ENCODE peak calls at places on chromosomes 6 and 20, in four cellular contexts. One of them, this sample, is unnamed.

GRCh38 chr6:159766923-159767322 is 5.1 kb downstream of the ACAT2 start:
- DNase-seq in K562: no peak
- DNase-seq in GM23338: no peak
- DNase-seq in HCT116: no peak
- DNase-seq in this sample: no peak

GRCh38 chr20:32574296-32575226 is 10.6 kb downstream of the NOL4L start:
- DNase-seq in K562: peak; percentile 79
- DNase-seq in GM23338: peak; percentile 59
- DNase-seq in HCT116: no peak
- DNase-seq in this sample: peak; percentile 57

GRCh38 chr6:169985121-169986015 is 233.9 kb downstream of the ERMARD start:
- DNase-seq in K562: no peak
- DNase-seq in GM23338: no peak
- DNase-seq in HCT116: no peak
- DNase-seq in this sample: no peak

GRCh38 chr6:138007014-138007472 is 100.2 kb downstream of the PERP start:
- DNase-seq in K562: peak; percentile 66
- DNase-seq in GM23338: peak; percentile 85
- DNase-seq in HCT116: peak; percentile 45
- DNase-seq in this sample: peak; percentile 32

GRCh38 chr6:155628315-155628714 is 172.7 kb upstream of the NOX3 start:
- DNase-seq in K562: no peak
- DNase-seq in GM23338: no peak
- DNase-seq in HCT116: no peak
- DNase-seq in this sample: no peak

GRCh38 chr20:8903655-8904605 is 165.0 kb upstream of the PLCB4 start:
- DNase-seq in K562: no peak
- DNase-seq in GM23338: no peak
- DNase-seq in HCT116: no peak
- DNase-seq in this sample: no peak

GRCh38 chr6:3683331-3683730 is 68.2 kb downstream of the PXDC1 start:
- DNase-seq in K562: no peak
- DNase-seq in GM23338: no peak
- DNase-seq in HCT116: no peak
- DNase-seq in this sample: no peak

GRCh38 chr20:23120261-23120660 is 34.1 kb upstream of the CD93 start:
- DNase-seq in K562: no peak
- DNase-seq in GM23338: no peak
- DNase-seq in HCT116: no peak
- DNase-seq in this sample: no peak

GRCh38 chr6:654136-654535 is 2.8 kb downstream of the HUS1B start:
- DNase-seq in K562: no peak
- DNase-seq in GM23338: no peak
- DNase-seq in HCT116: no peak
- DNase-seq in this sample: no peak

GRCh38 chr20:51612896-51613295 is 70.4 kb upstream of the NFATC2 start:
- DNase-seq in K562: no peak
- DNase-seq in GM23338: no peak
- DNase-seq in HCT116: no peak
- DNase-seq in this sample: no peak

GRCh38 chr20:10597637-10598036 is 76.2 kb downstream of the JAG1 start:
- DNase-seq in K562: no peak
- DNase-seq in GM23338: no peak
- DNase-seq in HCT116: no peak
- DNase-seq in this sample: no peak

GRCh38 chr20:46315311-46315710 is 7.0 kb upstream of the CDH22 start:
- DNase-seq in K562: no peak
- DNase-seq in GM23338: no peak
- DNase-seq in HCT116: no peak
- DNase-seq in this sample: no peak
- H3K27me3 ChIP-seq in K562: peaks cover 37% of the 10 kb centered on the region
- H3K27me3 ChIP-seq in GM23338: peaks cover 50% of the 10 kb centered on the region
- H3K27me3 ChIP-seq in HCT116: peaks cover 16% of the 10 kb centered on the region
- H3K27me3 ChIP-seq in this sample: peaks cover 46% of the 10 kb centered on the region

DNA sequence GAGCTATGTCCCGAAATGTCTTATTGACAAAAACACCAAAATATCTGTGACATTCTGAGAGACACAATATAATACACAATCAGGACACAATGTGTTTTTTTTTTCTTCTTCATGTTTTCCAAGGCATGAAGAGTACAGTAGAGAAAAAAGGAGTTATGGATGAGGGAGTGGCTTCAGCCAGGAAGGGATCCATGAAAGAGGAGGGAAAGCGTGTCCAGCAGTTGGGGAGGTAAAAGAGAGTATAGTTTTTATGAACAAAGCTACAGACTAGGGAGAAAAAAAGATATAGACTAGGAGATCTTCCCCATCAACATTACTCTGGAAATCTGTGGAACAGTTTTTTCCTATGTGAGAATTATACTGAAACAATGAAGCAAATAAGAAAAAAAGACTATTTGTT is 38.9 kb upstream of the PRIM2 start:
- DNase-seq in K562: no peak
- DNase-seq in GM23338: no peak
- DNase-seq in HCT116: no peak
- DNase-seq in this sample: no peak
- TF ChIP-seq CTCF in K562: no peak
- TF ChIP-seq CTCF in GM23338: no peak
- TF ChIP-seq CTCF in HCT116: no peak
- TF ChIP-seq CTCF in this sample: no peak

GRCh38 chr6:29629571-29629970 is 3.4 kb downstream of the GABBR1 start:
- DNase-seq in K562: no peak
- DNase-seq in GM23338: no peak
- DNase-seq in HCT116: no peak
- DNase-seq in this sample: no peak

GRCh38 chr6:29633532-29633901 is 534 bp upstream of the GABBR1 start:
- DNase-seq in K562: no peak
- DNase-seq in GM23338: no peak
- DNase-seq in HCT116: no peak
- DNase-seq in this sample: no peak

GRCh38 chr6:29632789-29633531 is at the start of gene GABBR1:
- DNase-seq in K562: peak; percentile 99
- DNase-seq in GM23338: peak; percentile 95
- DNase-seq in HCT116: peak; percentile 41
- DNase-seq in this sample: peak; percentile 14

GRCh38 chr6:29631209-29631810 is 1.7 kb downstream of the GABBR1 start:
- DNase-seq in K562: peak; percentile 64
- DNase-seq in GM23338: peak; percentile 68
- DNase-seq in HCT116: no peak
- DNase-seq in this sample: no peak

DNA sequence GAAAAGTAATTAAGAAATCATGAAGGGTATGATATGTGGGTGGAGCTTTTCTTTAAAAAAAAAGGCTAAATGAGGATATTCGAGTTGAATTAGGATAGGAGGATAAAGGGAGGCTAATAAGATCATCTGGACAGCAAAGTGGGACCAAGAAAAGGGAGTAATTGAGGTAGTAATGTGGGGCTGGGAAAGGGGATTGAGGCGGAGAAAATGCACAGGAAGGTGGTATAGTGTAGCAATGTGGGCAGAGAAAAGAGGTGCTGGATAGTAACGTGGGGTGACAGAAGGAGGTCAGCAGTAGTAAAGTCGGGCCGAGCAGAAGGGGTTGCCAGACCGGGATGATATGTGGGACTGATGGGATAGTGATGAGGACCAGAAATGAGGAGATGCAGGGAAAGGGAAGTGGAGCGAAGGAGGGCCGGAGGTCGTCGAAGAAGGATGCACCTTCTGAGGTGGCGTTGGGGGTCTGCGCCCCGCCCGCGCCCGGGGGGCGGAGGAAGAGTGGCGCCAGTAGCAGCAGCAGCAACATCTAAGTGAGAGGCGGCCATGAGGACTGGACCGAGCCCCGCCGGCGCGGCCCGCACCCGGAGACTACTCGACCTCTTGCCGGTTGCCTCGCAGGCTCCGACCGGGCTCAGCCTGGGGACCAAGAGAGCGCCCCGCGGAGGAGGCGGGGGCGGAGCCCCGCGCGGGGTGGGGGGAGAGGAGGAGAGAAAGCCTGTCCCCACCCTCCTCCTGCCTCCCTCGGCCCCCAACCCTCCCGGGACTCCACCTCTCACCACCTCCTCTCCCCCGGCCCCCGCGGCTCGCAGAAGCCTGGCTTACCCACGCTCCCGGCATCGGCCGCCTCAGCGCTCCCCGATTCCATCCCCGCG is 887 bp downstream of the GABBR1 start:
- DNase-seq in K562: peak; percentile 86
- DNase-seq in GM23338: peak; percentile 72
- DNase-seq in HCT116: no peak
- DNase-seq in this sample: no peak
- TF ChIP-seq REST in K562: no peak
- TF ChIP-seq REST in GM23338: no peak
- TF ChIP-seq REST in HCT116: no peak
- TF ChIP-seq REST in this sample: no peak

GRCh38 chr20:17227669-17228623 is 1.1 kb downstream of the PCSK2 start:
- DNase-seq in K562: no peak
- DNase-seq in GM23338: peak; percentile 87
- DNase-seq in HCT116: no peak
- DNase-seq in this sample: no peak

GRCh38 chr20:17228624-17229061 is 1.8 kb downstream of the PCSK2 start:
- DNase-seq in K562: no peak
- DNase-seq in GM23338: peak; percentile 67
- DNase-seq in HCT116: no peak
- DNase-seq in this sample: no peak

GRCh38 chr20:17225891-17226409 is 890 bp upstream of the PCSK2 start:
- DNase-seq in K562: no peak
- DNase-seq in GM23338: peak; percentile 67
- DNase-seq in HCT116: no peak
- DNase-seq in this sample: no peak

GRCh38 chr20:17226410-17227198 is at the start of gene PCSK2:
- DNase-seq in K562: peak; percentile 66
- DNase-seq in GM23338: peak; percentile 96
- DNase-seq in HCT116: no peak
- DNase-seq in this sample: no peak

GRCh38 chr20:17227199-17227535 is 327 bp downstream of the PCSK2 start:
- DNase-seq in K562: no peak
- DNase-seq in GM23338: no peak
- DNase-seq in HCT116: no peak
- DNase-seq in this sample: no peak
- H3K27me3 ChIP-seq in K562: no peaks in the 10 kb centered on the region
- H3K27me3 ChIP-seq in GM23338: peaks cover 62% of the 10 kb centered on the region
- H3K27me3 ChIP-seq in HCT116: peaks cover 20% of the 10 kb centered on the region
- H3K27me3 ChIP-seq in this sample: peaks cover 39% of the 10 kb centered on the region

This sample was measured in HL-60.